ENCODE peak calls at places on chromosome 4, in five cellular contexts. S is fibroblast of pulmonary artery, G is A172, V is HCT116, J is mucosa of gallbladder. I is an unnamed sample.

GRCh38 chr4:74661427-74662171 is 132.7 kb downstream of the BTC start:
- DNase-seq in S (peak), G (no peak), V (no peak), J (no peak), I (no peak)

GRCh38 chr4:11724731-11725130 is 296.0 kb upstream of the HS3ST1 start:
- DNase-seq in S (peak), G (no peak), V (no peak), J (no peak), I (no peak)

GRCh38 chr4:1866095-1866755 is 5.0 kb upstream of the NSD2 start:
- DNase-seq in S (no peak), G (no peak), V (no peak), J (no peak), I (no peak)

GRCh38 chr4:15756361-15756861 is 21.7 kb upstream of the CD38 start:
- DNase-seq in S (peak), G (peak), V (peak), J (no peak), I (peak)

GRCh38 chr4:44916406-44916805 is 190.1 kb upstream of the GNPDA2 start:
- DNase-seq in S (peak), G (peak), V (no peak), J (no peak), I (peak)

GRCh38 chr4:183503497-183504063 is 1.3 kb upstream of the ING2 start:
- DNase-seq in S (peak), G (peak), V (no peak), J (no peak), I (peak)

GRCh38 chr4:159981457-159981856 is 878.6 kb downstream of the RAPGEF2 start:
- DNase-seq in S (no peak), G (no peak), V (no peak), J (no peak), I (no peak)

GRCh38 chr4:7434766-7435150 is at the start of gene PSAPL1:
- DNase-seq in S (peak), G (peak), V (peak), J (peak), I (peak)

GRCh38 chr4:83115000-83115399 is 471 bp upstream of the PLAC8 start:
- DNase-seq in S (peak), G (no peak), V (no peak), J (no peak), I (no peak)

GRCh38 chr4:52195882-52196281 is 144.8 kb downstream of the SPATA18 start:
- DNase-seq in S (no peak), G (no peak), V (no peak), J (no peak), I (no peak)

I was measured in H4.